ENCODE peak calls at places on chromosomes 12 and 14, in nine cellular contexts. One of them, this sample, is unnamed.
A peak's percentile ranks its signal among the peaks of the same experiment; 100 is the strongest.

GRCh38 chr14:93984987-93985410 is 8.6 kb upstream of the ASB2 start:
- DNase-seq in cardiac muscle cell: peak; percentile 79
- DNase-seq in neural crest cell: peak; percentile 49
- DNase-seq in glomerular endothelial cell: no peak
- DNase-seq in NCI-H1092: no peak
- DNase-seq in neural progenitor cell: peak; percentile 65
- DNase-seq in NCI-H1417: no peak
- DNase-seq in HT1080: peak; percentile 69
- DNase-seq in OCI-LY7: no peak
- DNase-seq in this sample: peak; percentile 69

GRCh38 chr12:89685363-89685972 is 23.2 kb downstream of the ATP2B1 start:
- DNase-seq in cardiac muscle cell: no peak
- DNase-seq in neural crest cell: no peak
- DNase-seq in glomerular endothelial cell: no peak
- DNase-seq in NCI-H1092: no peak
- DNase-seq in neural progenitor cell: no peak
- DNase-seq in NCI-H1417: no peak
- DNase-seq in HT1080: no peak
- DNase-seq in OCI-LY7: no peak
- DNase-seq in this sample: no peak

GRCh38 chr12:64278421-64278820 is 56.3 kb upstream of the KICS2 start:
- DNase-seq in cardiac muscle cell: no peak
- DNase-seq in neural crest cell: no peak
- DNase-seq in glomerular endothelial cell: no peak
- DNase-seq in NCI-H1092: no peak
- DNase-seq in neural progenitor cell: no peak
- DNase-seq in NCI-H1417: no peak
- DNase-seq in HT1080: no peak
- DNase-seq in OCI-LY7: no peak
- DNase-seq in this sample: no peak

GRCh38 chr14:68349900-68350323 is 443.0 kb downstream of the ZFP36L1 start:
- DNase-seq in cardiac muscle cell: no peak
- DNase-seq in neural crest cell: no peak
- DNase-seq in glomerular endothelial cell: no peak
- DNase-seq in NCI-H1092: peak; percentile 80
- DNase-seq in neural progenitor cell: no peak
- DNase-seq in NCI-H1417: peak; percentile 80
- DNase-seq in HT1080: no peak
- DNase-seq in OCI-LY7: no peak
- DNase-seq in this sample: no peak

GRCh38 chr12:30000401-30000800 is 216.7 kb upstream of the TMTC1 start:
- DNase-seq in cardiac muscle cell: no peak
- DNase-seq in neural crest cell: no peak
- DNase-seq in glomerular endothelial cell: no peak
- DNase-seq in NCI-H1092: no peak
- DNase-seq in neural progenitor cell: no peak
- DNase-seq in NCI-H1417: no peak
- DNase-seq in HT1080: no peak
- DNase-seq in OCI-LY7: no peak
- DNase-seq in this sample: no peak

GRCh38 chr12:125194999-125195398 is 129.8 kb downstream of the AACS start:
- DNase-seq in cardiac muscle cell: peak; percentile 45
- DNase-seq in neural crest cell: no peak
- DNase-seq in glomerular endothelial cell: no peak
- DNase-seq in NCI-H1092: no peak
- DNase-seq in neural progenitor cell: peak; percentile 44
- DNase-seq in NCI-H1417: no peak
- DNase-seq in HT1080: no peak
- DNase-seq in OCI-LY7: no peak
- DNase-seq in this sample: no peak

GRCh38 chr12:28611115-28611435 is 420.8 kb downstream of the CCDC91 start:
- DNase-seq in cardiac muscle cell: no peak
- DNase-seq in neural crest cell: no peak
- DNase-seq in glomerular endothelial cell: peak; percentile 12
- DNase-seq in NCI-H1092: no peak
- DNase-seq in neural progenitor cell: no peak
- DNase-seq in NCI-H1417: no peak
- DNase-seq in HT1080: peak; percentile 69
- DNase-seq in OCI-LY7: no peak
- DNase-seq in this sample: no peak

GRCh38 chr12:62519043-62519442 is 52.4 kb downstream of the MON2 start:
- DNase-seq in cardiac muscle cell: no peak
- DNase-seq in neural crest cell: no peak
- DNase-seq in glomerular endothelial cell: no peak
- DNase-seq in NCI-H1092: peak; percentile 44
- DNase-seq in neural progenitor cell: no peak
- DNase-seq in NCI-H1417: no peak
- DNase-seq in HT1080: no peak
- DNase-seq in OCI-LY7: no peak
- DNase-seq in this sample: no peak

GRCh38 chr12:2998789-2999264 is 39.6 kb downstream of the TEAD4 start:
- DNase-seq in cardiac muscle cell: peak; percentile 83
- DNase-seq in neural crest cell: no peak
- DNase-seq in glomerular endothelial cell: no peak
- DNase-seq in NCI-H1092: no peak
- DNase-seq in neural progenitor cell: peak; percentile 47
- DNase-seq in NCI-H1417: no peak
- DNase-seq in HT1080: peak; percentile 80
- DNase-seq in OCI-LY7: no peak
- DNase-seq in this sample: peak; percentile 74

GRCh38 chr12:15852383-15852782 is 29.8 kb upstream of the STRAP start:
- DNase-seq in cardiac muscle cell: no peak
- DNase-seq in neural crest cell: no peak
- DNase-seq in glomerular endothelial cell: no peak
- DNase-seq in NCI-H1092: no peak
- DNase-seq in neural progenitor cell: no peak
- DNase-seq in NCI-H1417: no peak
- DNase-seq in HT1080: no peak
- DNase-seq in OCI-LY7: no peak
- DNase-seq in this sample: no peak

This sample was measured in GM23338.